ENCODE peak calls at places on chromosomes 11 and 22, in eight cellular contexts. I is astrocyte of the cerebellum, M is foreskin fibroblast, N is body of pancreas, F is AG10803, U is iPS DF 6.9, D is IMR-90, C is PC-9. O is an unnamed sample.

GRCh38 chr22:23012081-23012622 is 58.2 kb upstream of the GNAZ start:
- DNase-seq in C (no peak), D (no peak), M (no peak), F (no peak), I (no peak), U (no peak), N (no peak), O (no peak)

GRCh38 chr11:2521681-2522630 is 77.1 kb downstream of the KCNQ1 start:
- DNase-seq in I (no peak), D (no peak), U (no peak), F (no peak), M (no peak), N (peak; percentile 14), C (no peak), O (peak; percentile 3)

GRCh38 chr11:96842731-96843130 is 452.9 kb downstream of the JRKL start:
- DNase-seq in D (no peak), C (no peak), F (no peak), U (no peak), M (no peak), I (no peak), N (no peak), O (no peak)

GRCh38 chr11:94740975-94741707 is 27.0 kb upstream of the AMOTL1 start:
- DNase-seq in U (peak; percentile 55), F (peak; percentile 67), I (no peak), N (peak; percentile 37), C (peak; percentile 79), M (peak; percentile 51), D (peak; percentile 69), O (no peak)

GRCh38 chr11:46277313-46277622 is 194 bp upstream of the CREB3L1 start:
- DNase-seq in I (no peak), D (peak; percentile 62), N (peak; percentile 85), F (no peak), C (no peak), M (no peak), U (no peak), O (no peak)

GRCh38 chr22:19480173-19480568 is 451 bp downstream of the CDC45 start:
- DNase-seq in D (no peak), I (no peak), N (no peak), U (no peak), F (no peak), C (no peak), M (no peak), O (no peak)

GRCh38 chr11:134504146-134504905 is 92.3 kb upstream of the B3GAT1 start:
- DNase-seq in U (no peak), D (no peak), F (no peak), N (peak; percentile 5), M (no peak), C (no peak), I (no peak), O (no peak)

GRCh38 chr22:24146190-24146616 is 35.1 kb upstream of the SUSD2 start:
- DNase-seq in N (peak; percentile 64), C (peak; percentile 86), U (no peak), I (no peak), F (peak; percentile 89), D (peak; percentile 83), M (peak; percentile 67), O (peak; percentile 75)

GRCh38 chr11:10770626-10771254 is 19.7 kb downstream of the CTR9 start:
- DNase-seq in D (peak; percentile 55), N (peak; percentile 59), C (no peak), M (no peak), U (no peak), I (peak; percentile 20), F (peak; percentile 46), O (peak; percentile 71)

GRCh38 chr11:102592634-102593581 is 32.2 kb downstream of the MMP20 start:
- DNase-seq in D (peak; percentile 20), I (no peak), N (no peak), M (no peak), C (no peak), U (no peak), F (peak; percentile 31), O (no peak)

GRCh38 chr11:116870054-116870453 is 32.6 kb upstream of the APOA1 start:
- DNase-seq in D (no peak), I (no peak), C (no peak), U (no peak), N (no peak), F (no peak), M (no peak), O (no peak)

GRCh38 chr11:6498121-6498520 is 1.0 kb downstream of the DNHD1 start:
- DNase-seq in N (no peak), F (peak; percentile 52), U (no peak), C (no peak), I (no peak), M (peak; percentile 62), D (peak; percentile 68), O (no peak)

GRCh38 chr11:74672956-74673895 is 58.0 kb downstream of the CHRDL2 start:
- DNase-seq in D (peak; percentile 100), N (peak; percentile 57), F (peak; percentile 98), M (peak; percentile 94), C (peak; percentile 87), I (peak; percentile 97), U (no peak), O (peak; percentile 70)

GRCh38 chr11:16097543-16097942 is 258.8 kb downstream of the SOX6 start:
- DNase-seq in U (no peak), F (no peak), N (no peak), C (no peak), D (no peak), M (no peak), I (no peak), O (no peak)

GRCh38 chr11:60924110-60924905 is at the start of gene TMEM132A:
- DNase-seq in U (peak; percentile 47), C (peak; percentile 47), M (peak; percentile 62), D (peak; percentile 68), F (peak; percentile 60), I (no peak), N (peak; percentile 74), O (peak; percentile 55)

GRCh38 chr11:119809346-119809745 is 80.3 kb upstream of the NECTIN1 start:
- DNase-seq in N (no peak), F (no peak), D (no peak), C (no peak), M (no peak), I (no peak), U (no peak), O (no peak)

GRCh38 chr22:46471901-46472721 is 65.3 kb downstream of the CELSR1 start:
- DNase-seq in U (no peak), I (no peak), F (no peak), M (no peak), D (no peak), C (no peak), N (no peak), O (no peak)

GRCh38 chr11:95682552-95682951 is 107.0 kb downstream of the FAM76B start:
- DNase-seq in I (peak; percentile 26), D (peak; percentile 64), N (no peak), F (peak; percentile 60), U (no peak), M (no peak), C (no peak), O (no peak)

DNA sequence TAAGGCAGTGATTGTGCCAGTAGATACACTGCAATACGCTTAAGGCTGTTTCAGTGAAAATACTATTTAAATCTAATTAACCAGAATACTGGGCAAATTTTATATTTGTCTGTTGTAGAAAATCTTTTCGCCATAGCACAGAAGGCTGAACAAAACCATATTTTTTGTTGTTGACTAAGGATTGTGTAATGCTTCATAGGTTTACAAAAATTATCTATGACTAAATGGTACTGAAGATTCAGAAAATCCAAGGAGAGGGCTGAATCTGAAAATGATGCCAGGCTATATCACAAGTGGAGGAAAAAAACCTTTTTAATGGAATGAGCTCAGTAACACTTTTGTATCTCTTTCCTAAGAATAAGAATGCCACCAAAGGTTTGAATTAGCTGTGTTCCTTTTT is 2.8 kb downstream of the ATL3 start:
- DNase-seq in D (no peak), N (no peak), I (no peak), M (no peak), C (peak; percentile 1), F (no peak), U (no peak), O (no peak)
- H3K4me3 ChIP-seq in D (no peak overlapping the region), N (no peak overlapping the region), I (peak overlapping the region; percentile 13), M (peak overlapping the region; percentile 7), C (no peak overlapping the region), F (peak overlapping the region; percentile 17), U (no peak overlapping the region), O (no peak overlapping the region)

DNA sequence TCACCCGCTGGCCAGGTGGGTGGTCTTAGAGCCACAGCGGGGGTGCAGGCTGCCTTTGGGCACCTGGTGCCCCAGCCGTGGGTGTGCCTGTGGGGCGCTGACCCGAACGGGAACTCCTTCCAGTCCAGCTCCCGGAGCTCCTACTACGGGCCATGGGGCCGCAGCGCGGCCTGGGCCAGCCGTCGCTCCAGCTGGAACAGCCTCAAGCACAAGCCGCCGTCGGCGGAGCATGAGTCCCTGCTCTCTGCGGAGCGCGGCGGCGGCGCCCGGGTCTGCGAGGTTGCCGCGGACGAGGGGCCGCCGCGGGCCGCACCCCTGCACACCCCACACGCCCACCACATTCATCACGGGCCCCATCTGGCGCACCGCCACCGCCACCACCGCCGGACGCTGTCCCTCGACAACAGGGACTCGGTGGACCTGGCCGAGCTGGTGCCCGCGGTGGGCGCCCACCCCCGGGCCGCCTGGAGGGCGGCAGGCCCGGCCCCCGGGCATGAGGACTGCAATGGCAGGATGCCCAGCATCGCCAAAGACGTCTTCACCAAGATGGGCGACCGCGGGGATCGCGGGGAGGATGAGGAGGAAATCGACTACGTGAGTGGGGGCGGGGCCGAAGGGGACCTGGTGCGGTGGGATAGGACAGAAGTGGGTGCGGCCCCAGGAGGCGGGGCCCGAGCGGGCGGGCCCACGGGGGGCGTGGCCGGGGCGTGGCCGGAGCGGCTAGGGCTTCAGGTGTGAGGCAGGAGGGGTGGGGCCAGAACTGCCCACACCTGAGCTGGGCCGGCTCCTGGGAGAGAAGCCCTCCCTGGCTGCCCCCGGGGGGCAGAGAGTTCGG is 91.5 kb downstream of the CACNA1I start:
- DNase-seq in D (no peak), F (no peak), I (no peak), N (peak; percentile 28), M (no peak), U (no peak), C (no peak), O (no peak)
- H3K4me3 ChIP-seq in D (no peak overlapping the region), F (no peak overlapping the region), I (no peak overlapping the region), N (no peak overlapping the region), M (no peak overlapping the region), U (peak overlapping the region; percentile 48), C (no peak overlapping the region), O (no peak overlapping the region)

DNA sequence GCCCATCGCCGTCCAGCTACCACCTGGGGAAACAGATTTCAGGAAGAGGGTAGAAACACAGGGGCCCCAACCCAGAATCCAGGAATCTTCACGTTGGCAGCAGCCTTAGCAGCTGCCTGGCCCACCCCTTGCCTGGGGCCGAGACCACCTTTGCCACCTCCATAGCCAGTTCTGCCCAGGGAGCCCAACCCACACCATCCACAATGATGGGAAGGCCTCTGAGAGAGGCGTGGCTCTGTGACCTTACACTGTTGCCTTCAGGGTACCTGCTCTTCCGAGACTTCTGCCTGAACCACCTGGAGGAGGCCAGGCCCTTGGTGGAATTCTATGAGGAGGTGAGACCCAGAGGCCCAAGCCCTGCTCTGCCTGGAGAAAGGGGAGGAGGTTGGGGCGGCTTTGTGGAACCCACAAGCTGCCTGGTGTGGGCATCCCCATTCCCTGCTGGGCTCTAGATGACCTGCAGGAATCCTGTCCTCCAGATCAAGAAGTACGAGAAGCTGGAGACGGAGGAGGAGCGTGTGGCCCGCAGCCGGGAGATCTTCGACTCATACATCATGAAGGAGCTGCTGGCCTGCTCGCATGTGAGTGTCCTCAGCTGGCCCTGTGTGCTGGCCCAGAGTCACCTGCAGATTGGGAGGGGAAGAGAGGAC is 10.0 kb upstream of the ANKRD13D start:
- DNase-seq in N (no peak), I (no peak), F (no peak), U (no peak), C (no peak), D (no peak), M (no peak), O (no peak)
- H3K4me3 ChIP-seq in N (no peak overlapping the region), I (no peak overlapping the region), F (no peak overlapping the region), U (no peak overlapping the region), C (no peak overlapping the region), D (no peak overlapping the region), M (no peak overlapping the region), O (no peak overlapping the region)

GRCh38 chr11:107683807-107684206 is 28.0 kb downstream of the SLN start:
- DNase-seq in C (no peak), F (no peak), U (no peak), N (no peak), D (no peak), I (no peak), M (no peak), O (no peak)
- H3K4me3 ChIP-seq in C (no peak overlapping the region), F (no peak overlapping the region), U (no peak overlapping the region), N (no peak overlapping the region), D (no peak overlapping the region), I (no peak overlapping the region), M (no peak overlapping the region), O (no peak overlapping the region)